ENCODE peak calls at places on chromosomes 7 and 10, in six cellular contexts. A is uterus, G is right lobe of liver, V is body of pancreas, N is A549, S is sigmoid colon. O is an unnamed sample.

GRCh38 chr10:63724922-63725321 is 203.7 kb downstream of the REEP3 start:
- DNase-seq in N (no peak), V (no peak), S (no peak), A (no peak), G (no peak), O (no peak)

GRCh38 chr10:101272229-101272868 is 43.1 kb upstream of the LBX1 start:
- DNase-seq in N (peak), S (peak), G (peak), V (peak), A (no peak), O (peak)

GRCh38 chr7:2172311-2173183 is 60.2 kb downstream of the MAD1L1 start:
- DNase-seq in S (no peak), A (no peak), N (peak), G (no peak), V (peak), O (peak)

GRCh38 chr10:79027147-79028055 is 41.4 kb upstream of the ZMIZ1 start:
- DNase-seq in A (no peak), N (no peak), V (peak), S (peak), G (peak), O (no peak)

GRCh38 chr10:16545126-16545736 is 23.6 kb upstream of the C1QL3 start:
- DNase-seq in G (no peak), S (no peak), A (no peak), N (peak), V (peak), O (no peak)

GRCh38 chr7:97871659-97872024 is 566 bp downstream of the ASNS start:
- DNase-seq in A (peak), N (no peak), V (no peak), G (no peak), S (no peak), O (no peak)

GRCh38 chr10:123512881-123513822 is 153.0 kb upstream of the GPR26 start:
- DNase-seq in N (no peak), A (no peak), G (no peak), V (no peak), S (no peak), O (no peak)

GRCh38 chr10:2949948-2950354 is 117.4 kb upstream of the PFKP start:
- DNase-seq in G (no peak), V (no peak), S (no peak), N (peak), A (no peak), O (no peak)

GRCh38 chr10:15858895-15859294 is 1.4 kb downstream of the MINDY3 start:
- DNase-seq in G (no peak), N (no peak), S (no peak), A (no peak), V (no peak), O (no peak)

GRCh38 chr7:46145412-46145811 is 224.3 kb upstream of the IGFBP3 start:
- DNase-seq in A (peak), S (no peak), N (peak), V (peak), G (no peak), O (no peak)

DNA sequence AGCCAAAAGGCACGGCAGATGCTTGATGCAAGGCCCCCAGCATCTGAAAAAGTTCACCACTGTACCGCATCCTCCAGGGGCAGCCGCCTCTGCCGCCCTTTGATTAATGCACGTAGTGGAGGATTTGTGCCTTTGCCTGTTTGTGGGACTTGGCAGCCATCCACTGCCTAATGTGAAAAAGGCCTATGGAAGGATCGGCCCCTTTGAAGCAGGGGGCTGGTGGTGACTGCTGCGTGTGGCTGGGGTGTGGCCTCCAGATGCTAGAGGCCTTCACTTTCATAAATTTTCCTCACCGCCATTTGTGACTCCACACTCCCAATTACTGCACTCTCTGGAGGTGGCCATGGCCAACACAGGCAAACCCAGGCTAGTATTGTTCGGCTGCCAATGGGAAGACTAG is 226.0 kb downstream of the BMPER start:
- DNase-seq in A (no peak), N (no peak), V (no peak), S (no peak), G (no peak), O (no peak)
- TF ChIP-seq CTCF in A (no peak), N (no peak), V (no peak), S (no peak), G (no peak), O (no peak)

DNA sequence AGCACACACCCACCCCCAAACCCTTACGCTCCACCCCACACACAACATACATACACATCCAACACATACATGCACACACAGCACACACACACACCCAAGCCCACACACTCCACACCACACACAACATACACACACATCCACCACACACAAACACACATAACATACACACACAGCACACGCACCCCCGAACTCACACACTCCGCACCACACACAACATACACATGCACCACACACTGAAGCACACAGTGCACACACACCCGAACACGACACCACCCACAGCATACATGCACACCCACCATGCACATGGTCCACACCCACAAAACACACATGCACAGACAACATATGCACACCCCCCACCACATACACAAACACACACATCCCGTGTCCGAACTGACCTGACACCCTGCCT is 2.0 kb downstream of the PRAP1 start:
- DNase-seq in V (no peak), S (no peak), N (no peak), A (no peak), G (no peak), O (no peak)
- TF ChIP-seq POLR2A in V (no peak), S (no peak), N (no peak), A (no peak), G (no peak), O (no peak)

GRCh38 chr7:116167177-116167576 is 43.2 kb upstream of the TES start:
- DNase-seq in V (no peak), S (no peak), A (no peak), G (no peak), N (no peak), O (no peak)
- TF ChIP-seq CTCF in V (no peak), S (no peak), A (no peak), G (no peak), N (no peak), O (no peak)

GRCh38 chr10:1489801-1490200 is 247.5 kb downstream of the ADARB2 start:
- DNase-seq in A (no peak), N (no peak), S (no peak), V (no peak), G (no peak), O (no peak)

GRCh38 chr10:1486841-1487240 is 250.5 kb downstream of the ADARB2 start:
- DNase-seq in G (no peak), A (no peak), N (no peak), S (no peak), V (no peak), O (no peak)

GRCh38 chr10:1487288-1487687 is 250.0 kb downstream of the ADARB2 start:
- DNase-seq in G (no peak), S (no peak), N (no peak), V (no peak), A (no peak), O (no peak)

GRCh38 chr10:1492641-1493040 is 244.7 kb downstream of the ADARB2 start:
- DNase-seq in G (no peak), S (no peak), N (no peak), V (no peak), A (no peak), O (no peak)

DNA sequence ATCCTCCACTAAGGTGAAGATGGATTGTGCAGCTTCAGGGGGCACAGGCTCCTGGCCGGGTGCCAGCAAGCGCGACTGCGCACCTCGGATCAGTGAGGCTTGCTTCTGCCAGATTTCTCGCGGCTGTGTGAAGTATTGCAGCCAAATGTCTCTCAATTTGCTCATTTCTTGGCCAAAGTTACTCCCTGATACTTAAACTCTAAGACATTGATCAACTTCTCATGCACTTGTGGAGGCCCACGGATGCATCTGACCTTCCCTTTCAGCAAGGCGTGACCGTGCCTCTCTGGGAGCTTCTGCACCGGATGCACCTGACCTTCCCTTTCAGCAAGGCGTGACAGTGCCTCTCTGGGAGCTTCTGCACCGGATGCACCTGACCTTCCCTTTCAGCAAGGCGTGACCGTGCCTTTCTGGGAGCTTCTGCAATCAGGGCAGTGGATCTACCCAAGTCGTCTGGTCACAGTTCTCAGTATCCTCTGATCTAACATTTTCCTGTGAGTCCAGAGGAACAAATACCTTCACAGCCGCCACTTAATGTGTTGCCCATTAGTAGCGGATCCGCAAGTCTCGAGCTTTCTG is 248.3 kb downstream of the ADARB2 start:
- DNase-seq in V (no peak), A (no peak), S (no peak), G (no peak), N (no peak), O (no peak)
- TF ChIP-seq POLR2A in V (no peak), A (no peak), S (no peak), G (no peak), N (no peak), O (no peak)

DNA sequence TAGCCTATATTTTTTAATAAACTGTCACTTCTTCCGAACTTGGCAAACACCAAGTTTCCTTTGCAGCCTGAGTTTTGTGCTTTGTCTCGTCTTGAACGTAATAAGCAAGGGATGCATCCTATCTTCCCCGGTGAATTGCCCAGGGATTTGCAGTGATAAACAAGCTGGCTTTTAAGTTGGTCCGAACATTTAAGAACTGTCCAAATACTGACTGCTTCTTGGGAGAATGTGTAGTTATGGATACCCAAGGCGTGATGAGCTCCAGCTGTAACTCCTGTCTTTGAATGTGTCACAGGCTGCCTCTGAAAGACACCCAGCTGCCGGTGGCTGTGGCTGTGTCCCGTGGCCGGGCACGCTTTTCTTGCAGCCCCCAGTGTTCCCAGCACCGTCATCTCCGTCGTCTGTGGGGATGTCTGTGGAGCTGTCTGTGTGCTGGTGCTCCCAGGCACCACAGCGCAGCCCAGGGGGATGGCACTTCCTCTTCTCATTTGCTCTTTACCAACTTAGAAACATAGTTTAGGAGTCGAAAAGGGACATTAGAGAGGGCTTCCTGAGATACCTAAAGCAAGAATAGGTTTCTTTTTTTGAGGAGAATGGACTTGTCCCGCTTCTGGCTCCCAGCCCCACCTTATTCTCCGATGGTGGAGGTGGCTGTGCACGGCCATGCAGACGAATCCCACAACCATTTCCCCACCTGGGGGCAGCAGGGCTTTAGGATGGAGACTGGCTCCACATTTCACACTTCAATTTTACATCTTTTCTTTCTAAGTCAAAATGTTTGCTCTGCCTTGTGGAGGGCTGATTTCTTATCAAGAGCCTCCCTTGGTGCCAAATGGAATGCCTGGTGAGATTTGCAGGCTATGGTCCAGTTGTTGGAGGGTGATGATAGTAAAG is 118.2 kb downstream of the GLRX3 start:
- DNase-seq in S (no peak), V (no peak), N (no peak), G (no peak), A (no peak), O (no peak)
- TF ChIP-seq CTCF in S (no peak), V (no peak), N (no peak), G (no peak), A (no peak), O (no peak)

GRCh38 chr10:93393231-93393630 is 88.9 kb downstream of the MYOF start:
- DNase-seq in V (no peak), G (no peak), S (no peak), A (no peak), N (no peak), O (no peak)
- TF ChIP-seq POLR2A in V (no peak), G (no peak), S (no peak), A (no peak), N (no peak), O (no peak)

DNA sequence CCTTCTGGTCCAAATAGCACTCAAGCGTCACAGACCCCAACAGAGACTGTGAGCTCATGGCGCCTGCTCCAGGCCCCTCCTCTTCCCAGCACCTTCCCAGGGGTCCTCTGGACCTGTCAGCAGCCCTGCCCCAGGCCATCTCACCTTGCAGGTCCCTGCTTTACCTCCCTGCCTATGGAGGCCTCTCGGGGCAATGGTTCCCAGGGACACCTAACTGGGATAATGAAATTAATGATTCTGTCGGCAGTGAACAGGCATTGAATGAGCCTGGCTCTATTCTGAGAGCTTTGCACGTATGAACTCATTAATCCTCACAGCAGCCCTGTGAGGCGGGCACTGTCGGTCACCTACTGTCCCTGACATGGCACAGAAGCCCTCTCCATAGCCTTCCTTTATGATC is 22.9 kb downstream of the ADCYAP1R1 start:
- DNase-seq in V (no peak), N (no peak), S (peak), A (no peak), G (peak), O (no peak)
- TF ChIP-seq CTCF in V (no peak), N (no peak), S (no peak), A (no peak), G (no peak), O (no peak)

DNA sequence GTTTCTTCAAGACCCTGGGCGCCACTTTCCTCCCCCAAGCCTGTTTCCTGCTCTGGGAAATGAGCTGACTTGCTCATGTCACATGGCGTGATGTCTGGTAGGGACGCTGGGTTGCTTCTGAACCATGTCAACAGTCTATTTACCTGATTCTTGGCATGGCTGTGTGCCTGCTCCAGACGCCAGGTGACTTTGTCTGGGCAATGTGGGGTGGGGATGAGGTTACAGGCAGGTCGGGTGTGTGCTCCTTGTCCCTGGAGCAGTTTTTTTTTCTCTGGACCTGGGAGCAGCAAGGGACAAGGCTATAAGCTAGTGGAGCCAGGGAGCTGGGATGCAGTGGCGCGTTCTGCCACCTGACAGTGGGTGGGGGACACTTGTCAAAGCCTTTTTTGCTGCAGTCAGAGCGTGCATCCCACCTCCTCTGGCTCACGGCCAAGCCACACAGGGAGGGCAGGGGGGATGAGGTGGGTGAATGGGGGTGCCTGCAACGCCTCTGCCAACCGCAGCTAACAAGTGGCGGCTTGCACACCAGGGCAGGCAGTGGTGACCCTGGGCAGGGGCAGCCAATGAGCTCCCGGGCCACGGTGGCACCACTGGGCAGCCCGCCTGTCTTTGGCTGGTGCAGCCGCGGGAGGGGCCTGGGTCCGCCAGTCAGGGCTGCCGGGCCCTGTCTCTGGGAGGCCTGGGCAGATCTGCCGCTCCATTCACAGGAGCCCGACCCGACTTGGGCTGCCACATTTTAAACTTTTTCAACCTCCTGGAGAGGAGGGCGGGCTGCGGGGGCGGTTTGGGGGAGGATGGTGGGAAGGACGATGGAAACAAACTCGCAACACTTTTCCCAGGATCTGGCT is 22.9 kb downstream of the DNAJB12 start:
- DNase-seq in S (peak), V (peak), A (peak), G (peak), N (peak), O (peak)
- TF ChIP-seq POLR2A in S (no peak), V (peak), A (peak), G (peak), N (no peak), O (no peak)